ENCODE peak calls at places on chromosomes 7 and 10, in six cellular contexts. X is SK-N-SH, I is neural progenitor cell, L is H9, T is K562, W is fibroblast of lung. A is an unnamed sample.

GRCh38 chr10:104580321-104580720 is 60.8 kb upstream of the SORCS3 start:
- DNase-seq in W (peak; percentile 35), L (no peak), T (no peak), I (no peak), X (no peak), A (peak; percentile 16)

GRCh38 chr10:59384761-59385160 is 22.4 kb upstream of the FAM13C start:
- DNase-seq in X (no peak), W (peak; percentile 62), L (no peak), T (no peak), I (no peak), A (peak; percentile 67)

GRCh38 chr7:2450198-2451107 is 25.7 kb downstream of the GRIFIN start:
- DNase-seq in L (no peak), W (no peak), T (no peak), I (no peak), X (peak; percentile 41), A (no peak)

GRCh38 chr7:117132385-117133120 is 179.3 kb downstream of the ST7 start:
- DNase-seq in I (no peak), T (no peak), X (no peak), L (no peak), W (peak; percentile 97), A (peak; percentile 96)

GRCh38 chr10:36647540-36647939 is 477.9 kb upstream of the ANKRD30A start:
- DNase-seq in I (no peak), L (peak; percentile 37), W (no peak), X (no peak), T (no peak), A (no peak)

GRCh38 chr7:45691155-45691656 is 117.0 kb downstream of the ADCY1 start:
- DNase-seq in T (no peak), X (no peak), I (no peak), L (no peak), W (no peak), A (no peak)

GRCh38 chr7:152949790-152950189 is 190.2 kb downstream of the ACTR3B start:
- DNase-seq in L (no peak), X (no peak), W (no peak), I (no peak), T (no peak), A (no peak)

GRCh38 chr7:31192996-31193395 is 140.9 kb downstream of the ADCYAP1R1 start:
- DNase-seq in X (peak; percentile 89), W (peak; percentile 38), I (peak; percentile 94), L (peak; percentile 90), T (peak; percentile 59), A (peak; percentile 14)

GRCh38 chr7:41093141-41093540 is 609.7 kb downstream of the INHBA start:
- DNase-seq in X (no peak), L (no peak), T (no peak), W (no peak), I (no peak), A (no peak)

GRCh38 chr7:12851841-12852240 is 164.4 kb downstream of the ARL4A start:
- DNase-seq in X (no peak), I (no peak), W (no peak), L (no peak), T (no peak), A (no peak)

GRCh38 chr10:100341953-100342626 is 4.9 kb upstream of the SCD start:
- DNase-seq in T (peak; percentile 56), X (peak; percentile 73), I (peak; percentile 74), W (peak; percentile 47), L (peak; percentile 80), A (no peak)

GRCh38 chr10:3010819-3011422 is 56.4 kb upstream of the PFKP start:
- DNase-seq in X (peak; percentile 65), W (peak; percentile 23), T (no peak), L (no peak), I (no peak), A (peak; percentile 12)

GRCh38 chr7:55173671-55174070 is 154.9 kb downstream of the EGFR start:
- DNase-seq in I (no peak), T (no peak), X (no peak), L (no peak), W (no peak), A (no peak)

GRCh38 chr7:158541330-158542010 is 46.2 kb downstream of the PTPRN2 start:
- DNase-seq in T (peak; percentile 57), I (no peak), L (no peak), X (no peak), W (no peak), A (no peak)

GRCh38 chr10:14623931-14624330 is 150.8 kb downstream of the FAM107B start:
- DNase-seq in X (no peak), W (no peak), I (no peak), L (no peak), T (no peak), A (no peak)

GRCh38 chr7:122166708-122167107 is 22.7 kb upstream of the AASS start:
- DNase-seq in T (no peak), W (peak; percentile 84), X (no peak), L (no peak), I (no peak), A (peak; percentile 81)

GRCh38 chr7:92056276-92056675 is 78.0 kb downstream of the CYP51A1 start:
- DNase-seq in L (no peak), W (no peak), X (no peak), I (no peak), T (no peak), A (no peak)

GRCh38 chr10:72315611-72316385 is 38.9 kb downstream of the DNAJB12 start:
- DNase-seq in T (no peak), I (no peak), W (peak; percentile 70), X (no peak), L (no peak), A (peak; percentile 58)

DNA sequence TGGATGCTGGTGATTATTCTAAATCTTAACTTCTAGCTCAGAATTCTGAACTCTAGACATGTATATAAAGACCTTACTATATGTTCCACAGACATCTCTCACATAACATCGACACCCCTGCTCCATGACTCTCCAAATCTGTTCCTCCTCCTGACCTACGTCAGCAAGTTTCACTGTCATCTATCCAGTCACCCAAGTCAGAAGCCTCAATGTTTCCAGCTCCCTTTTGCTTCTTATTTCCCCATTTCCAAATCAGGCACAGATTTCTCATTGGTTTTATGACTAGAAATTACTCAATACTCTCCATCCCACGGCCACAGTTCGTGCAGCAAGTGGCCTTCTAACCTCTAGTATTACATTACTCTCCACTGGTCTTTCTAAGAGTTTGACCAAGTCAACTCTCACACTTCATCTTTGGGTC is 28.5 kb downstream of the EPC1 start:
- DNase-seq in L (no peak), W (no peak), X (no peak), I (no peak), T (no peak), A (no peak)
- H4K20me1 ChIP-seq in L (no peaks in the 10 kb centered on the region), W (peaks cover 11% of the 10 kb centered on the region), X (peaks cover 100% of the 10 kb centered on the region), I (peaks cover 79% of the 10 kb centered on the region), T (peaks cover 13% of the 10 kb centered on the region), A (peaks cover 91% of the 10 kb centered on the region)

DNA sequence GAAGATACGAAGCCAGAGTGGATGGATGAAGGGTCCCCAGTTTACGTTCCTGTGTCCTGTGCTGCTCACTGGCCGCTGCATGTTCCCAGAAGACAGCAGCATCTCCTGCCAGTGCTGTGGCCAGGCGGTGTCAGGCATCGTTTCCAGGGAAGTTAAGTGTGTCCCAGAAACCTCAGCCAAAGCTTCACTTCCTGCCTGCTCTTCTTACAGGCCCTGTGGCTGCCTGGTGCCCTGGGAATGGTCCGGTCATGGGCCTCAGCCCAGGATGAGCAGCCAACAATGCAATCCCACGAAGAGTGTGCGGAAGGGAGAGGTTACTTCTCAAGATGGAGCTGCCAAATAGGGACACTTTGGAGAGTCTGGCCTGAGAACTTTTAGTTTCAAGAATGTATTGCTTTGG is 99.7 kb upstream of the TARP start:
- DNase-seq in I (no peak), W (no peak), T (no peak), L (no peak), X (no peak), A (no peak)
- H3K79me2 ChIP-seq in I (no peaks in the 10 kb centered on the region), W (no peaks in the 10 kb centered on the region), T (peaks cover 11% of the 10 kb centered on the region), L (no peaks in the 10 kb centered on the region), X (no peaks in the 10 kb centered on the region), A (no peaks in the 10 kb centered on the region)

GRCh38 chr7:43462836-43463235 is 120.1 kb upstream of the STK17A start:
- DNase-seq in T (no peak), I (no peak), L (no peak), W (peak; percentile 10), X (no peak), A (no peak)
- H3K9ac ChIP-seq in T (no peak overlapping the region), I (no peak overlapping the region), L (no peak overlapping the region), W (no peak overlapping the region), X (no peak overlapping the region), A (no peak overlapping the region)

GRCh38 chr10:6232846-6233724 is 30.4 kb downstream of the PFKFB3 start:
- DNase-seq in W (no peak), L (no peak), T (no peak), X (peak; percentile 12), I (no peak), A (no peak)

GRCh38 chr10:6231146-6231545 is 28.4 kb downstream of the PFKFB3 start:
- DNase-seq in I (no peak), W (no peak), X (peak; percentile 12), T (no peak), L (no peak), A (no peak)

GRCh38 chr10:6231730-6232129 is 29.0 kb downstream of the PFKFB3 start:
- DNase-seq in X (peak; percentile 17), T (no peak), W (no peak), L (no peak), I (no peak), A (no peak)

GRCh38 chr10:6233725-6234277 is 31.1 kb downstream of the PFKFB3 start:
- DNase-seq in I (no peak), T (no peak), X (no peak), W (no peak), L (no peak), A (no peak)

GRCh38 chr10:6232225-6232807 is 29.6 kb downstream of the PFKFB3 start:
- DNase-seq in W (no peak), X (peak; percentile 25), T (no peak), L (peak; percentile 19), I (no peak), A (no peak)
- H4K20me1 ChIP-seq in W (no peaks in the 10 kb centered on the region), X (no peaks in the 10 kb centered on the region), T (no peaks in the 10 kb centered on the region), L (peaks cover 2% of the 10 kb centered on the region), I (peaks cover 70% of the 10 kb centered on the region), A (peaks cover 17% of the 10 kb centered on the region)